ENCODE peak calls at places on chromosomes 2 and 18, in five cellular contexts. D, G, L, R and W are unnamed samples.

GRCh38 chr18:48222118-48222517 is 187.1 kb downstream of the ZBTB7C start:
- DNase-seq in D (no peak), G (no peak), L (no peak), R (peak), W (no peak)

GRCh38 chr2:139033300-139033699 is 253.1 kb upstream of the NXPH2 start:
- DNase-seq in D (no peak), G (no peak), L (no peak), R (peak), W (no peak)

GRCh38 chr2:189178726-189179606 is 595 bp downstream of the COL5A2 start:
- DNase-seq in D (no peak), G (no peak), L (no peak), R (peak), W (no peak)

GRCh38 chr2:98727758-98728718 is 2.9 kb downstream of the MGAT4A start:
- DNase-seq in D (no peak), G (no peak), L (no peak), R (no peak), W (no peak)

GRCh38 chr2:36511858-36512630 is 85.9 kb downstream of the FEZ2 start:
- DNase-seq in D (no peak), G (no peak), L (peak), R (peak), W (peak)

GRCh38 chr2:142065156-142065555 is 65.7 kb downstream of the LRP1B start:
- DNase-seq in D (no peak), G (no peak), L (no peak), R (no peak), W (no peak)

GRCh38 chr2:192390401-192390800 is 195.7 kb upstream of the TMEFF2 start:
- DNase-seq in D (no peak), G (no peak), L (no peak), R (no peak), W (no peak)

GRCh38 chr2:170155022-170155722 is 22.8 kb upstream of the MYO3B start:
- DNase-seq in D (no peak), G (no peak), L (no peak), R (peak), W (no peak)

GRCh38 chr2:240513544-240514287 is 44.1 kb downstream of the ANKMY1 start:
- DNase-seq in D (peak), G (peak), L (peak), R (peak), W (peak)

GRCh38 chr2:164438490-164439205 is 182.6 kb downstream of the GRB14 start:
- DNase-seq in D (no peak), G (no peak), L (no peak), R (no peak), W (no peak)
- TF ChIP-seq CTCF in D (no peak), G (no peak), L (no peak), R (no peak), W (no peak)

GRCh38 chr2:235936493-235936892 is 231.7 kb downstream of the GBX2 start:
- DNase-seq in D (no peak), G (no peak), L (peak), R (peak), W (no peak)
- TF ChIP-seq CTCF in D (no peak), G (no peak), L (no peak), R (peak), W (peak)

DNA sequence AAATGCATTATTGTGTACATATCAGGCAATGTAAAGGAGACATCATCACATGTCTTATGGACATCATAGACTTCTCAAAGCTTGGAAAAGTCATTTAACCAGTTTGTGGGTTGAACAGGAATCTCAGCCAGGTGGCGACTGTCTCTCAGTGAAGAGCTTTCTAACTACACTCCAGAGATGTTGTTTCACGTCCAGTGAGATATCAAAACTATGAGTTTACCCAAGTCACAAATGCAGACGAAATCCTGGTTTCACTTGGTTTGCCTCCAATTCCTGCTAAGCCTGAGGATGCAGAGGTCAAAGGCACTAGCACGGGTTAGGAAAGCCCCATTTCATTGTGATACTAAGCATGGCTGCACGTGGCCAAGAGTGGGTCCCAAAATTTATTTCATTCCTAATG is 384.5 kb upstream of the MEIS1 start:
- DNase-seq in D (no peak), G (no peak), L (no peak), R (no peak), W (no peak)
- TF ChIP-seq CTCF in D (no peak), G (no peak), L (no peak), R (no peak), W (no peak)

GRCh38 chr2:51996569-51996917 is 964.6 kb upstream of the NRXN1 start:
- DNase-seq in D (no peak), G (no peak), L (no peak), R (no peak), W (no peak)

GRCh38 chr2:51998890-51999289 is 967.0 kb upstream of the NRXN1 start:
- DNase-seq in D (no peak), G (no peak), L (no peak), R (no peak), W (no peak)

GRCh38 chr2:52000156-52000855 is 968.4 kb upstream of the NRXN1 start:
- DNase-seq in D (no peak), G (no peak), L (no peak), R (peak), W (no peak)

GRCh38 chr2:51995293-51995692 is 963.4 kb upstream of the NRXN1 start:
- DNase-seq in D (no peak), G (no peak), L (no peak), R (peak), W (no peak)

GRCh38 chr2:51997571-51997970 is 965.6 kb upstream of the NRXN1 start:
- DNase-seq in D (no peak), G (no peak), L (no peak), R (peak), W (no peak)
- TF ChIP-seq CTCF in D (no peak), G (no peak), L (no peak), R (peak), W (no peak)

GRCh38 chr2:232876071-232876977 is 6.3 kb downstream of the SNORC start:
- DNase-seq in D (peak), G (no peak), L (peak), R (no peak), W (peak)
- TF ChIP-seq CTCF in D (no peak), G (no peak), L (peak), R (no peak), W (peak)

GRCh38 chr2:173667415-173667814 is 297.8 kb downstream of the SP3 start:
- DNase-seq in D (no peak), G (no peak), L (no peak), R (peak), W (no peak)
- TF ChIP-seq CTCF in D (no peak), G (no peak), L (no peak), R (peak), W (no peak)

DNA sequence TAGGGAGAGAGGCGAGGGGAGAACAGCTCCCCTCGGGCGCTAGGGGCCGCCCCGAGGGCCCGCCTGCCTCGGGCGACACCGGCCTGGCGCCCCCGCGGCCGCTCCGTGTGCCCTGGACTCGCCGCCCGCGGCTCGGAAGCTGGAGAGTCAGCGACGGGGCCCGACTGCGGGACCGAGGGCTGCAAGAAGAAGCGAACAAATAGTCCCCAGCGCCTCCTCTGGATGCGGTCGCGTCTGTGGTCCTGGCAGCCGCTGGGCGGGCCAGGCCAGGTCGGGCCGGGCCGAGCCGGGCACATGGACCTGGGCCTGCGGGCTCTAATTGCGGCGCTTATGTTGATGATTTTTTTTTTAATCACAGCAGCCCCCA is 270 bp upstream of the HOXD9 start:
- DNase-seq in D (no peak), G (no peak), L (no peak), R (no peak), W (no peak)
- TF ChIP-seq CTCF in D (no peak), G (no peak), L (no peak), R (peak), W (no peak)